ENCODE peak calls at places on chromosomes 4 and X, in seven cellular contexts. S is PC-3, R is mucosa of descending colon, I is lower lobe of right lung, T is SJSA1, F is heart right ventricle, D is astrocyte. V is an unnamed sample. For H3K9me3, the result is how much of the 10 kb centered on the place peaks cover.

GRCh38 chr4:148056879-148057278 is 325.0 kb downstream of the ARHGAP10 start:
- DNase-seq in S (peak), R (peak), I (peak), T (peak), F (peak), D (peak), V (no peak)

GRCh38 chrX:46547857-46548256 is 2.6 kb upstream of the ZNF674 start:
- DNase-seq in S (peak), R (no peak), I (no peak), T (peak), F (no peak), D (peak), V (no peak)

GRCh38 chr4:151917145-151917775 is 156.5 kb upstream of the GATB start:
- DNase-seq in S (no peak), R (no peak), I (no peak), T (no peak), F (no peak), D (no peak), V (no peak)

GRCh38 chr4:33996075-33996718 is 2248.1 kb downstream of the ARAP2 start:
- DNase-seq in S (no peak), R (no peak), I (no peak), T (no peak), F (no peak), D (peak), V (no peak)

GRCh38 chrX:7093305-7093704 is 54.2 kb upstream of the STS start:
- DNase-seq in S (no peak), R (no peak), I (no peak), T (no peak), F (no peak), D (no peak), V (no peak)

GRCh38 chr4:18882468-18882867 is 860.9 kb upstream of the LCORL start:
- DNase-seq in S (peak), R (no peak), I (no peak), T (peak), F (no peak), D (peak), V (no peak)

GRCh38 chr4:123835852-123836251 is 439.3 kb downstream of the SPRY1 start:
- DNase-seq in S (no peak), R (no peak), I (no peak), T (no peak), F (no peak), D (no peak), V (no peak)

GRCh38 chr4:123350191-123350544 is 46.4 kb upstream of the SPRY1 start:
- DNase-seq in S (peak), R (no peak), I (no peak), T (no peak), F (no peak), D (no peak), V (no peak)

GRCh38 chr4:20253799-20254409 is 2.2 kb downstream of the SLIT2 start:
- DNase-seq in S (peak), R (peak), I (peak), T (peak), F (no peak), D (peak), V (peak)

GRCh38 chrX:148310402-148311200 is 189.8 kb upstream of the AFF2 start:
- DNase-seq in S (no peak), R (no peak), I (no peak), T (no peak), F (no peak), D (no peak), V (no peak)

GRCh38 chrX:21394792-21395191 is 20.6 kb downstream of the CNKSR2 start:
- DNase-seq in S (no peak), R (no peak), I (no peak), T (no peak), F (no peak), D (no peak), V (no peak)

GRCh38 chrX:72060196-72060974 is 71.3 kb downstream of the RTL5 start:
- DNase-seq in S (no peak), R (no peak), I (no peak), T (no peak), F (no peak), D (no peak), V (no peak)

GRCh38 chr4:92566284-92566683 is 262.5 kb downstream of the GRID2 start:
- DNase-seq in S (no peak), R (no peak), I (no peak), T (no peak), F (no peak), D (no peak), V (no peak)

GRCh38 chr4:98260047-98260578 is 1.1 kb upstream of the RAP1GDS1 start:
- DNase-seq in S (peak), R (peak), I (no peak), T (no peak), F (no peak), D (peak), V (peak)

GRCh38 chr4:149706942-149707341 is 108.7 kb downstream of the IQCM start:
- DNase-seq in S (no peak), R (no peak), I (no peak), T (no peak), F (no peak), D (peak), V (no peak)

GRCh38 chr4:42282081-42282901 is 115.0 kb upstream of the SHISA3 start:
- DNase-seq in S (peak), R (no peak), I (no peak), T (peak), F (peak), D (peak), V (no peak)

GRCh38 chr4:154858166-154858565 is 77.1 kb downstream of the RBM46 start:
- DNase-seq in S (no peak), R (no peak), I (no peak), T (no peak), F (no peak), D (no peak), V (no peak)

GRCh38 chrX:111131572-111131971 is 35.6 kb downstream of the PAK3 start:
- DNase-seq in S (peak), R (no peak), I (no peak), T (peak), F (no peak), D (peak), V (no peak)

GRCh38 chrX:136147966-136148365 is 633 bp downstream of the FHL1 start:
- DNase-seq in S (no peak), R (peak), I (no peak), T (no peak), F (peak), D (no peak), V (peak)

GRCh38 chr4:40763228-40763716 is 13.5 kb downstream of the NSUN7 start:
- DNase-seq in S (no peak), R (no peak), I (no peak), T (no peak), F (no peak), D (peak), V (no peak)

DNA sequence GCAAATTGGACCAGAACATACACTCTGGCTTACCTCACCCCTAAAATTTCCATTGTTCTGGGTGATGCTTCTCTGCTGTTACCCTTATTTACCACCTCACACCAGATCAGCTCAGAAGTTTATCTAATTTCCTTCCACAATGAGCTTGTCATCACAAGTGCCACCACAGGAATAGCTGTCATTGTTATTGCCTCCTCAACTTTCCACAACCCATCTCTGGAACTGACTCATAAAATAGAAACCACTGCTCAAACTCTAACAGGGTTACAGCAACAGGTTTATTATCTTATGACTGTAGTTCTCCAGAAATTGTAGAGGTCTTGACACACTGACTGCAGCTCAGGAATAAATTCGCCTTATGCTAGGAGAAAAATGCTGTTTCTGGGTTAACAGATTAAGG is 52.7 kb downstream of the ZNF718 start:
- DNase-seq in S (no peak), R (no peak), I (no peak), T (no peak), F (no peak), D (no peak), V (no peak)
- H3K9me3 ChIP-seq in S (under half), R (half or more), I (half or more), T (under half), F (half or more), D (under half), V (half or more)

GRCh38 chr4:26085581-26085980 is 171.6 kb downstream of the SMIM20 start:
- DNase-seq in S (peak), R (no peak), I (no peak), T (no peak), F (no peak), D (no peak), V (no peak)
- H3K4me3 ChIP-seq in S (no peak), R (no peak), I (no peak), T (no peak), F (no peak), D (no peak), V (no peak)

DNA sequence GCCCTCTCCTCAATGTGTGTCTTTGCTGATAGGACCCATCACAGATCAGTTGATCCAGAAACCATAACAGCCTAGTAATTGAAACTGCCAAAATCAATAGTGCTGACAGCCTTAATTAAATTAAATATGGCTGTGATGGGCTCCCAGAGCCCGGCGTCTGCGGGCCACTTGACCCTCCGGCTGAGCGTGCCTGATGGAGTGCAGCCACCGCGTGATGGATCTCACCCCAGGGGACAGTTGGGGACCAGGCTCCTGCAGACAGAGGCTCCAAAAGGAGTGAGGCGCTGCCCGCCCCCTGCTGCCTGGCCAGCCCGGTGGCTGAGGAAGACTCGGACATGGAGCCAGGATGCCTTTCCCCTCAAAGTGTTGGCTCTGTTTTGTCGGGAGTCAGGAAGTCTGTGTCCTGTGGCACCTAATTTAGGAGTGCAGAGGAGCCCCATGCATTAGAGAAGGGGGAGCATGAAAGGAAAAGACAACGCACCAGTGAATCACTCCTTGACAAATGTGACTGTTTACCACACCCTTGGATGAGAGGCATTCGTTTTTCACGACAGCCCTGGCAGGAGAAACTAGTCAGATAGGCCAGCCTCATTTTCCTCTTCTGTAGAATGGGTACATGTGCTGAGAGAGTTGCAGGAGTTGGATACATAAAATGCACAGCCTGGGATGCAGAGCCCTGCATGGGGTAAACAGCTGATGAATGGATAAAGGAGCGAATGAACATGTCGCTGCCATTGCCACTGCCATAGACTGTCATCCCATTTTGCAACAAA is 40.8 kb upstream of the MSX1 start:
- DNase-seq in S (no peak), R (no peak), I (no peak), T (no peak), F (no peak), D (no peak), V (no peak)
- H3K9me3 ChIP-seq in S (under half), R (under half), I (under half), T (under half), F (under half), D (under half), V (under half)

GRCh38 chr4:76211769-76212168 is 1.9 kb downstream of the SCARB2 start:
- DNase-seq in S (no peak), R (no peak), I (no peak), T (no peak), F (no peak), D (no peak), V (no peak)
- H3K4me3 ChIP-seq in S (peak), R (no peak), I (peak), T (no peak), F (peak), D (peak), V (peak)

GRCh38 chr4:84499065-84499982 is at the start of gene NKX6-1:
- DNase-seq in S (peak), R (peak), I (peak), T (peak), F (peak), D (peak), V (peak)

GRCh38 chr4:84497220-84497834 is 1.8 kb downstream of the NKX6-1 start:
- DNase-seq in S (no peak), R (no peak), I (no peak), T (peak), F (no peak), D (peak), V (peak)

GRCh38 chr4:84498203-84499026 is 677 bp downstream of the NKX6-1 start:
- DNase-seq in S (peak), R (peak), I (no peak), T (peak), F (no peak), D (peak), V (peak)

GRCh38 chr4:84496356-84497219 is 2.5 kb downstream of the NKX6-1 start:
- DNase-seq in S (no peak), R (peak), I (no peak), T (no peak), F (no peak), D (no peak), V (peak)

GRCh38 chr4:84497835-84498202 is 1.3 kb downstream of the NKX6-1 start:
- DNase-seq in S (no peak), R (no peak), I (no peak), T (no peak), F (no peak), D (no peak), V (peak)
- H3K9me3 ChIP-seq in S (under half), R (under half), I (under half), T (under half), F (under half), D (under half), V (under half)

V was measured in kidney.